ENCODE peak calls at places on chromosome 13, in four cellular contexts. L, S, N and K are unnamed samples.

GRCh38 chr13:44837250-44837649 is 152.0 kb downstream of the NUFIP1 start:
- DNase-seq in S (no peak), N (no peak), L (no peak), K (no peak)

GRCh38 chr13:28754698-28755545 is 36.2 kb upstream of the SLC46A3 start:
- DNase-seq in N (no peak), L (peak), S (peak), K (peak)

GRCh38 chr13:43057653-43058317 is 34.4 kb downstream of the DNAJC15 start:
- DNase-seq in L (no peak), N (no peak), S (peak), K (peak)

GRCh38 chr13:80888421-80888820 is 547.5 kb upstream of the SPRY2 start:
- DNase-seq in L (no peak), S (no peak), N (no peak), K (no peak)

GRCh38 chr13:40672310-40673060 is 6.0 kb upstream of the FOXO1 start:
- DNase-seq in L (peak), S (peak), N (no peak), K (no peak)

GRCh38 chr13:52798770-52799430 is 49.5 kb downstream of the PCDH8 start:
- DNase-seq in S (no peak), N (no peak), L (no peak), K (no peak)

GRCh38 chr13:62706035-62706434 is 1290.4 kb upstream of the PCDH20 start:
- DNase-seq in N (no peak), S (no peak), L (no peak), K (no peak)

GRCh38 chr13:74987124-74987690 is 494.8 kb downstream of the TBC1D4 start:
- DNase-seq in S (no peak), N (no peak), L (no peak), K (no peak)

GRCh38 chr13:79455331-79455730 is 25.6 kb upstream of the NDFIP2 start:
- DNase-seq in N (no peak), L (no peak), S (no peak), K (no peak)

GRCh38 chr13:83780201-83780600 is 102.1 kb downstream of the SLITRK1 start:
- DNase-seq in N (no peak), S (peak), L (no peak), K (peak)

GRCh38 chr13:97567510-97568243 is 133.7 kb downstream of the RAP2A start:
- DNase-seq in S (peak), N (peak), L (no peak), K (no peak)
- TF ChIP-seq MAX in S (peak), N (no peak), L (no peak), K (no peak)

GRCh38 chr13:106099765-106100164 is 435.7 kb downstream of the EFNB2 start:
- DNase-seq in S (no peak), L (no peak), N (no peak), K (no peak)

GRCh38 chr13:106096661-106097092 is 438.8 kb downstream of the EFNB2 start:
- DNase-seq in S (no peak), L (no peak), N (no peak), K (no peak)

GRCh38 chr13:106095406-106095805 is 440.1 kb downstream of the EFNB2 start:
- DNase-seq in L (no peak), N (no peak), S (no peak), K (no peak)

GRCh38 chr13:106098778-106099177 is 436.7 kb downstream of the EFNB2 start:
- DNase-seq in N (no peak), S (no peak), L (no peak), K (no peak)

DNA sequence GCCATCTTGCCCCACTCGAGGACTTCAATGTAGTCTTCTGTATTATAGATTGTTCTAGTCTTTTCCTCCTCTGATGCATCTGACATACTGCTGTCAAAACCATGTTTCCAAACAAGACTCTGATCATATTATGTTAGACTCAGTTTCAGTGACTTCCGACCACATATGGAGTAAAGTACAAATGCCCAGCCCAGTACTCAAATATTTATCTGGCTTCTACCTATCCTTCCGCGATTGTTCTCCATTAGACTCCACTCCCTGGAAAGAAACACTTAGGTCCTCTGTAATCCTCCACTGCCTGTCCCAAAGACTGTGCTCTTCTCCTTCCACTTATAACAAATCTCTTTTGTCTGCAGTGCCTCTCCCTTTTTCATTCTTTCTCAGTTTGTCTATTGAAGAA is 439.5 kb downstream of the EFNB2 start:
- DNase-seq in L (no peak), S (no peak), N (no peak), K (no peak)
- TF ChIP-seq ATF2 in L (no peak), S (no peak), N (no peak), K (no peak)

GRCh38 chr13:32903720-32904119 is 112.5 kb upstream of the KL start:
- DNase-seq in S (no peak), N (no peak), L (no peak), K (no peak)

GRCh38 chr13:32904271-32904670 is 112.0 kb upstream of the KL start:
- DNase-seq in S (no peak), N (no peak), L (no peak), K (no peak)

GRCh38 chr13:32905063-32905863 is 111.0 kb upstream of the KL start:
- DNase-seq in S (no peak), N (peak), L (no peak), K (no peak)

GRCh38 chr13:32902898-32903297 is 113.3 kb upstream of the KL start:
- DNase-seq in S (no peak), N (no peak), L (no peak), K (peak)

DNA sequence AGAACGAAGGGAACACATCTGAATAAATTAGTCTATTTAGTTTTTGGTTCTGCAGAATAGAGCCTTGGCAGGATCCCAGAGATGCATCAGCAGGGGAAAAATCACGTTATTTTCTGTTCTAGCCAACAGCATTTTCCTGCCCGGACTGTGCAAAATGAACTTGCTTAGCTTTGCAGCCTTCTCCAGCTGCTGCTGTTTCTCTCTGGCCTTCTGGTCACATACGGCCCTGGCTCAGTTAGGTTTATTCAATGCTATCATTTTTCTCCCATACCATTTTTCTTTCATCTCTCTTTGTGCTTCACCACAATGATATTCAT is 110.4 kb upstream of the KL start:
- DNase-seq in L (no peak), N (no peak), S (no peak), K (no peak)
- TF ChIP-seq CBFB in L (no peak), N (no peak), S (no peak), K (no peak)

GRCh38 chr13:82374719-82375118 is 1507.6 kb downstream of the SLITRK1 start:
- DNase-seq in S (no peak), N (no peak), L (no peak), K (no peak)
- TF ChIP-seq MAX in S (no peak), N (no peak), L (no peak), K (no peak)

DNA sequence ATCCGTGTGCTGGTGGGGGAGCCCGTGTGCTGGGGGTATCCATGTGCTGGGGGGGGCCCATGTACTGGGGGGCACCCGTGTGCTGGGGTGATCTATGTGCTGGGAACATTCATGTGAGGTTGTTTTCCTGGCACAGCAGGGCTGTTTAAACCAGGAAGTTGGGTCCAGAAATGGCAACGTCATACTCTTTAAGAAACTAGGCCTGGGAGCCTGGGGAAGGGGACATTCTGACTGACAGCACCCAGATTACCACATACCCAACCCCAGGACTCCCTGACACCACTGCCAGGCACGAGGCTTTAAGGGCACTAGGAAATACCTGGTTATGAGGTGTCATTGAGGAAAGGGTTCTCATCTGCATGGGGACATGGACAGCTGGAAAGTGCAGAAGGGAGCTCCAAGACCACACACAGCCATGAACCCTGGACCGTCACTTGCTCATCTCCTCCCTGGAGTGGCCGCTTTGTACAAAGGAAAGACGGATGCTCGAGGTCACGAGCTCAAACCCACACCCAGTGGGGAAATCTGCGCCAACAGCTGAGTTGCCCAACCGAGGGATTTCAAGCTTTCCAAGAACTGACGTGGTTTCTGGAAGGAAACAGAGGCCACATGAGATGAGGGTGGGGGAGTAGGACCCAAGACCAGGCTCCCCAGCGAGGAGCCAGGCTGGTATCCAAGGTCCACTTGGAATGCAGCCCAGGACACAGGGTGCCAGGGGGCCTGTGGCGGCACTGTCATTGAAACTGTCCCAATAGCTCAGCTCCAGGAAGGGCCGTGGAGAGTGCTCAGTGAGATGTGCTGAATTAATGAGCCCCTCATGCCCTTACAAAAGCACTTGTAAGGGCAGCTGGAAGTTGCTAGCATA is 40.9 kb downstream of the RAB20 start:
- DNase-seq in N (no peak), L (no peak), S (no peak), K (no peak)
- TF ChIP-seq ATF2 in N (no peak), L (no peak), S (no peak), K (no peak)

DNA sequence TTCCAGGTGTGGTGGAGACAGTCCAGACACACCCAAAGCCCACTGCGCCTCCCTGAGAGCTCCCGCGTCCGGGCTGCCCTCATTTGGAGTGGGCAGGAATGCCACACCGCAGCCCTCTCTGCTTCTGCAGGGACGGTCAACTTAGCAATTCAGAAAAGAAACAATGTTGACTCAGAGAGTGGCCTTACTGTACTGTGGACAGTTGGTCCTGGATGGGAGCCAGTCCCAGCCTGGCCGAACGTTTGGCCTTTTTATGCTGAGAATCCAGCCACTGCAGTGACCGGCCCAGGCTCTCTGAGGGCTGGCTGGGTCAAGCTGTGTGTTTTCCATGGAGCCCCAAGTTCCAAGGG is 7.2 kb downstream of the GAS6 start:
- DNase-seq in N (no peak), S (peak), L (no peak), K (no peak)
- TF ChIP-seq CBFB in N (no peak), S (no peak), L (no peak), K (no peak)

GRCh38 chr13:112469071-112469745 is 93.1 kb downstream of the SPACA7 start:
- DNase-seq in S (no peak), N (no peak), L (no peak), K (no peak)
- TF ChIP-seq MAX in S (no peak), N (no peak), L (no peak), K (no peak)

GRCh38 chr13:73492811-73493210 is 434.0 kb downstream of the KLF5 start:
- DNase-seq in L (no peak), S (no peak), N (no peak), K (no peak)
- TF ChIP-seq ATF2 in L (no peak), S (no peak), N (no peak), K (no peak)

GRCh38 chr13:41746259-41746658 is 214.7 kb downstream of the VWA8 start:
- DNase-seq in N (no peak), S (no peak), L (no peak), K (no peak)
- TF ChIP-seq CBFB in N (no peak), S (no peak), L (no peak), K (no peak)

GRCh38 chr13:76647550-76647949 is 238.7 kb downstream of the KCTD12 start:
- DNase-seq in S (no peak), L (no peak), N (no peak), K (no peak)

GRCh38 chr13:76646946-76647345 is 239.3 kb downstream of the KCTD12 start:
- DNase-seq in S (no peak), N (no peak), L (no peak), K (no peak)

GRCh38 chr13:76644906-76645305 is 241.3 kb downstream of the KCTD12 start:
- DNase-seq in S (no peak), L (no peak), N (no peak), K (no peak)

GRCh38 chr13:76641056-76641455 is 245.1 kb downstream of the KCTD12 start:
- DNase-seq in N (no peak), S (no peak), L (no peak), K (no peak)

DNA sequence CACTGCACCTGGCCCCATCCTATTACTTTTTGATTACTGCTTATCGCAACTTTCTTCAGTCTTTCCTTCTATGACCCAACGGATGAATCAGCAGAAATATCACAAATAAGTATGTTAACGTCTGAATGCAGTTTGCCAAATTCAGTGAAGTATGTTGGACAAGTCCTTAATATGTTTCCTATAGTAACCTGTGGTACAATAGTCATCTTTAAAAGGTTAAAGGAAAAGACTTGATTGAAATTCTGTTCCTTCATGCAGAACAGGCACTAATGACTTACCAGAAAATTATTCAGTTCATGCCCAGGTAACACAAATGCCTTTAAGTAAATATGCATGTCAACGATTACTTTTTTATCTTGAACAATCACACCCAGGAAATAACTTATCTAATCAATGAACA is 242.6 kb downstream of the KCTD12 start:
- DNase-seq in L (no peak), S (no peak), N (no peak), K (no peak)
- TF ChIP-seq MAX in L (no peak), S (no peak), N (no peak), K (no peak)